ENCODE peak calls at places on chromosome 13, in seven cellular contexts. H, L, J, Z, G, Y and U are unnamed samples. For H3K4me1, the result is how much of the 10 kb centered on the place peaks cover.

GRCh38 chr13:113802090-113802531 is 43.1 kb downstream of the TMEM255B start:
- DNase-seq in J (no peak), Y (peak), L (no peak), Z (peak), G (peak), H (no peak), U (no peak)

GRCh38 chr13:87678353-87678752 is 7.2 kb downstream of the SLITRK5 start:
- DNase-seq in Z (no peak), G (no peak), J (no peak), L (no peak), H (no peak), Y (no peak), U (no peak)

GRCh38 chr13:108850706-108851105 is 221.3 kb downstream of the MYO16 start:
- DNase-seq in L (no peak), J (no peak), Y (no peak), Z (no peak), H (no peak), G (no peak), U (no peak)

GRCh38 chr13:29743229-29743786 is 107.1 kb downstream of the UBL3 start:
- DNase-seq in G (no peak), H (no peak), Y (peak), Z (peak), L (no peak), J (peak), U (no peak)

GRCh38 chr13:74272826-74273225 is 138.6 kb upstream of the KLF12 start:
- DNase-seq in J (no peak), Y (no peak), L (no peak), Z (no peak), G (no peak), H (no peak), U (no peak)

GRCh38 chr13:93963266-93964131 is 516.0 kb downstream of the DCT start:
- DNase-seq in L (no peak), G (no peak), Z (no peak), Y (peak), H (no peak), J (no peak), U (no peak)

GRCh38 chr13:26348966-26349365 is 95.0 kb downstream of the CDK8 start:
- DNase-seq in G (no peak), J (no peak), H (no peak), Y (no peak), L (no peak), Z (no peak), U (no peak)

GRCh38 chr13:53254495-53254894 is 225.9 kb downstream of the OLFM4 start:
- DNase-seq in H (no peak), G (no peak), Z (no peak), J (no peak), L (no peak), Y (no peak), U (no peak)

GRCh38 chr13:106349080-106349841 is 186.2 kb downstream of the EFNB2 start:
- DNase-seq in H (peak), L (no peak), J (no peak), Y (peak), Z (no peak), G (no peak), U (peak)

GRCh38 chr13:30900952-30901749 is 4.9 kb upstream of the MEDAG start:
- DNase-seq in Y (no peak), L (no peak), G (no peak), Z (no peak), H (no peak), J (no peak), U (no peak)

GRCh38 chr13:82294226-82294625 is 1588.0 kb downstream of the SLITRK1 start:
- DNase-seq in G (no peak), L (no peak), Z (no peak), J (no peak), Y (no peak), H (no peak), U (no peak)

GRCh38 chr13:28735481-28736029 is 16.8 kb upstream of the SLC46A3 start:
- DNase-seq in Z (no peak), Y (no peak), J (no peak), L (no peak), G (no peak), H (no peak), U (no peak)

GRCh38 chr13:49020940-49021548 is 45.3 kb downstream of the FNDC3A start:
- DNase-seq in Y (no peak), G (no peak), H (no peak), J (no peak), Z (no peak), L (no peak), U (no peak)

GRCh38 chr13:109858319-109858718 is 71.9 kb upstream of the IRS2 start:
- DNase-seq in L (no peak), Z (no peak), G (no peak), J (no peak), Y (no peak), H (no peak), U (no peak)

GRCh38 chr13:97000295-97000925 is 6.1 kb upstream of the OXGR1 start:
- DNase-seq in H (no peak), Y (peak), L (no peak), G (no peak), Z (no peak), J (no peak), U (no peak)

GRCh38 chr13:113074401-113074800 is 31.2 kb upstream of the F7 start:
- DNase-seq in Z (no peak), L (no peak), H (no peak), Y (no peak), J (no peak), G (peak), U (peak)

GRCh38 chr13:92807343-92807742 is 419.3 kb upstream of the GPC6 start:
- DNase-seq in J (no peak), L (no peak), Z (no peak), H (no peak), G (no peak), Y (peak), U (no peak)

GRCh38 chr13:106183410-106184128 is 351.9 kb downstream of the EFNB2 start:
- DNase-seq in L (no peak), J (no peak), Y (no peak), G (no peak), H (no peak), Z (no peak), U (no peak)

GRCh38 chr13:99656092-99656745 is 154.9 kb downstream of the TM9SF2 start:
- DNase-seq in Z (peak), J (peak), L (peak), H (peak), Y (peak), G (peak), U (no peak)

GRCh38 chr13:42328672-42329071 is 56.7 kb downstream of the AKAP11 start:
- DNase-seq in G (no peak), Z (no peak), Y (no peak), H (no peak), L (no peak), J (no peak), U (no peak)

GRCh38 chr13:66879971-66880370 is 350.2 kb downstream of the PCDH9 start:
- DNase-seq in J (no peak), H (no peak), Y (no peak), L (no peak), Z (no peak), G (no peak), U (no peak)

GRCh38 chr13:32032780-32033179 is 1.2 kb downstream of the FRY start:
- DNase-seq in Y (no peak), H (no peak), J (no peak), Z (no peak), L (no peak), G (no peak), U (no peak)

GRCh38 chr13:50038266-50038665 is 23.0 kb downstream of the KCNRG start:
- DNase-seq in Z (no peak), Y (no peak), L (no peak), G (no peak), H (no peak), J (no peak), U (no peak)

GRCh38 chr13:73228546-73228945 is 169.7 kb downstream of the KLF5 start:
- DNase-seq in J (no peak), Y (peak), L (no peak), Z (no peak), H (no peak), G (no peak), U (no peak)

GRCh38 chr13:109007946-109008345 is 378.5 kb downstream of the MYO16 start:
- DNase-seq in Y (peak), H (no peak), Z (no peak), J (no peak), L (no peak), G (no peak), U (no peak)

GRCh38 chr13:100597253-100597652 is 8.7 kb upstream of the GGACT start:
- DNase-seq in Y (peak), G (no peak), J (no peak), L (no peak), Z (no peak), H (no peak), U (no peak)

GRCh38 chr13:97810152-97810551 is 143.3 kb upstream of the IPO5 start:
- DNase-seq in L (no peak), Z (no peak), H (no peak), J (no peak), Y (peak), G (no peak), U (no peak)

GRCh38 chr13:30194906-30195305 is 112.4 kb downstream of the KATNAL1 start:
- DNase-seq in J (no peak), Z (no peak), L (no peak), H (no peak), G (no peak), Y (no peak), U (no peak)

GRCh38 chr13:65473199-65473598 is 1756.9 kb downstream of the PCDH9 start:
- DNase-seq in L (no peak), Y (no peak), Z (no peak), G (no peak), J (no peak), H (no peak), U (no peak)

GRCh38 chr13:29106651-29107050 is 286.5 kb downstream of the MTUS2 start:
- DNase-seq in G (no peak), J (no peak), Z (no peak), H (no peak), L (no peak), Y (no peak), U (no peak)

GRCh38 chr13:45434556-45435371 is 16.6 kb upstream of the SLC25A30 start:
- DNase-seq in Y (no peak), Z (no peak), L (no peak), J (no peak), H (no peak), G (no peak), U (no peak)

GRCh38 chr13:109844396-109844795 is 58.0 kb upstream of the IRS2 start:
- DNase-seq in G (no peak), H (no peak), J (no peak), L (no peak), Z (no peak), Y (peak), U (peak)

GRCh38 chr13:59398127-59398526 is 765.6 kb downstream of the DIAPH3 start:
- DNase-seq in Y (no peak), H (no peak), L (no peak), Z (no peak), J (no peak), G (peak), U (no peak)

GRCh38 chr13:93004919-93005318 is 221.7 kb upstream of the GPC6 start:
- DNase-seq in Y (peak), J (no peak), L (no peak), G (no peak), Z (no peak), H (no peak), U (no peak)

GRCh38 chr13:32984857-32985626 is 31.2 kb upstream of the KL start:
- DNase-seq in Z (no peak), L (no peak), H (no peak), J (peak), Y (peak), G (no peak), U (no peak)

GRCh38 chr13:49690133-49690989 is 925 bp downstream of the EBPL start:
- DNase-seq in J (no peak), L (no peak), Y (peak), H (no peak), Z (no peak), G (no peak), U (no peak)

GRCh38 chr13:108961542-108962125 is 332.2 kb downstream of the MYO16 start:
- DNase-seq in Z (no peak), Y (peak), H (peak), G (no peak), J (no peak), L (no peak), U (no peak)

GRCh38 chr13:113158946-113159345 is 498 bp downstream of the PROZ start:
- DNase-seq in Z (no peak), G (no peak), J (no peak), L (no peak), Y (no peak), H (no peak), U (no peak)

GRCh38 chr13:20566424-20566916 is 487 bp upstream of the IFT88 start:
- DNase-seq in L (peak), J (no peak), G (no peak), Z (no peak), Y (peak), H (no peak), U (no peak)

DNA sequence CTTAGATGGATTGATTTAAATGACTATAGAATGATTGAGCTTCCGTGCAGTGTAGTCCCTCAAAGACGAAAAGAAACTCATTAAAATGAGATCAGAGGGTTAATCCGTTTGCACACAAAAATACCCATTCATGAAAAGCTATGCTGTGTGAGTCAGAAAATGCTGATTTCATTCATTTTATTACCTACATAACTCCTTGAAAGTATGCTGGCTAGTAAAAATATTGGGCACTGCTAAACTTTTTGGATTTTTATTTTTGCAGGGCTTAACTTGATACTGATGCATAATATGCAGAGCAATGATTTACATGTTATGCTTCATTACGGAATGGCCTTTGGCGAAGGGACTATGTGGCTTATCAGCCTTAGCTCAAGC is 54.2 kb downstream of the WDFY2 start:
- DNase-seq in H (no peak), Z (no peak), G (no peak), J (no peak), Y (no peak), L (no peak), U (no peak)
- H3K4me1 ChIP-seq in H (under half), Z (under half), G (under half), J (under half), Y (under half), L (half or more), U (under half)

DNA sequence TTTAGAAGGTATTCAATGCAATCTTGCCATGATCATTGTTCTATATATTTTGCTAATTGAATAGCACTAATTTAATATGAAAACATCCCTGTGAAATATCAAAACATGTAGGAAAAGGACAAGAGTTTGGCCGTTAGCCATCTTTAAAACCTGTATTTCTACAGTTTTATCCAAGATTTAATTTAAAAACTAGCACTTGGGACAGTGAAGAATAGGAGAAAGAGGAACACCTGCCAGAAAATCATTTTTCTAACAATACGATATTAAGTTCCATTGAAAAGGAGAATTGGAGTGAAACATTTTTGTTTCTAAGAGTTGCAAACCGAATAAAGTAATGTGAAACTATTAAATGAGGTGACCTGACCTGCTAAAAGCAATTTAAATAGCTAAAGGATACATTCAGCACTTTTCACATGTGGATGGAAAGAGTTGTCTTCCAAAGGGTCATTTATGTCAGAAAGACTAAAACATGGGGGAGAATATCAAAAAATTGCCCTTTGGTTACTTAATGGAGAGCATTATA is 1673.6 kb upstream of the MIR17HG start:
- DNase-seq in H (no peak), G (no peak), L (no peak), Z (no peak), Y (no peak), J (no peak), U (no peak)
- H3K27ac ChIP-seq in H (no peak), G (no peak), L (no peak), Z (no peak), Y (no peak), J (no peak), U (no peak)

GRCh38 chr13:27712421-27712820 is 79.9 kb upstream of the GSX1 start:
- DNase-seq in L (no peak), Y (no peak), G (no peak), J (no peak), H (no peak), Z (no peak), U (peak)
- TF ChIP-seq CTCF in L (peak), Y (peak), G (peak), J (no peak), H (no peak), Z (no peak), U (no peak)

DNA sequence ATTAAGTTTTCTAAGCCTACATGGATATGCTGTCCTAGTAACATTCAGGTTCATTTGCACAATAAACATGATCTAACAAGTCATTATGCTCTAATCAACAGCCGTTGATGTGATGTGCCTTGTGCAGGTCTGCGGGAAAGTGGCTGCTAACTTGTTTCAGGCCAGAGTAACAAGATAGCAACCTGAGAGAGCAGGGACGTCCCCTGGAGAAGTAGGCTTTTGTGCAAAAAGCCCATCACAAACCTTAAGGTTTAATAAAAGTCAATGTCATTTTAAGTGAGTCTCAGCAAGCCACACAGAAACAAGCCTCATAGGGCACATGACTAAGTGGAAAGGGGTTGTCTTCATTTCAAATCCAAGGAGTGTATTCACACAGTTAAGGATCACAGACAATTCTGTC is 17.6 kb downstream of the FOXO1 start:
- DNase-seq in L (no peak), Z (no peak), J (no peak), Y (no peak), H (no peak), G (no peak), U (no peak)
- H3K4me1 ChIP-seq in L (half or more), Z (under half), J (under half), Y (under half), H (under half), G (half or more), U (under half)